ENCODE peak calls at places on chromosomes 7 and 10, in eight cellular contexts. One of them, this sample, is unnamed. For H3K27me3, the result is how much of the 10 kb centered on the place peaks cover.

GRCh38 chr7:143849785-143850479 is 52.0 kb downstream of the TCAF1 start:
- DNase-seq in colonic mucosa: no peak
- DNase-seq in spleen: peak
- DNase-seq in psoas muscle: no peak
- DNase-seq in lower lobe of right lung: no peak
- DNase-seq in pancreas: no peak
- DNase-seq in SK-N-SH: no peak
- DNase-seq in PC-9: no peak
- DNase-seq in this sample: no peak

GRCh38 chr10:33653584-33654367 is 319.3 kb upstream of the NRP1 start:
- DNase-seq in PC-9: peak
- DNase-seq in pancreas: no peak
- DNase-seq in colonic mucosa: no peak
- DNase-seq in psoas muscle: no peak
- DNase-seq in SK-N-SH: no peak
- DNase-seq in lower lobe of right lung: no peak
- DNase-seq in spleen: no peak
- DNase-seq in this sample: no peak

GRCh38 chr10:2938869-2939268 is 128.5 kb upstream of the PFKP start:
- DNase-seq in colonic mucosa: no peak
- DNase-seq in psoas muscle: no peak
- DNase-seq in lower lobe of right lung: no peak
- DNase-seq in PC-9: no peak
- DNase-seq in pancreas: no peak
- DNase-seq in spleen: no peak
- DNase-seq in SK-N-SH: no peak
- DNase-seq in this sample: no peak

GRCh38 chr10:48399056-48399541 is 92.6 kb downstream of the MAPK8 start:
- DNase-seq in spleen: no peak
- DNase-seq in psoas muscle: no peak
- DNase-seq in colonic mucosa: no peak
- DNase-seq in SK-N-SH: no peak
- DNase-seq in lower lobe of right lung: no peak
- DNase-seq in pancreas: no peak
- DNase-seq in PC-9: no peak
- DNase-seq in this sample: no peak

GRCh38 chr7:47326220-47326619 is 255.7 kb downstream of the TNS3 start:
- DNase-seq in SK-N-SH: no peak
- DNase-seq in PC-9: no peak
- DNase-seq in colonic mucosa: no peak
- DNase-seq in lower lobe of right lung: no peak
- DNase-seq in spleen: no peak
- DNase-seq in pancreas: no peak
- DNase-seq in psoas muscle: no peak
- DNase-seq in this sample: no peak

GRCh38 chr10:132509506-132510173 is 27.9 kb upstream of the INPP5A start:
- DNase-seq in SK-N-SH: peak
- DNase-seq in psoas muscle: peak
- DNase-seq in colonic mucosa: no peak
- DNase-seq in lower lobe of right lung: no peak
- DNase-seq in spleen: peak
- DNase-seq in PC-9: no peak
- DNase-seq in pancreas: no peak
- DNase-seq in this sample: peak

GRCh38 chr10:6660460-6660859 is 80.4 kb upstream of the PRKCQ start:
- DNase-seq in lower lobe of right lung: no peak
- DNase-seq in colonic mucosa: no peak
- DNase-seq in PC-9: no peak
- DNase-seq in psoas muscle: no peak
- DNase-seq in spleen: no peak
- DNase-seq in SK-N-SH: no peak
- DNase-seq in pancreas: no peak
- DNase-seq in this sample: no peak

GRCh38 chr7:46058424-46058823 is 137.4 kb upstream of the IGFBP3 start:
- DNase-seq in lower lobe of right lung: no peak
- DNase-seq in PC-9: no peak
- DNase-seq in colonic mucosa: no peak
- DNase-seq in SK-N-SH: no peak
- DNase-seq in spleen: no peak
- DNase-seq in psoas muscle: no peak
- DNase-seq in pancreas: no peak
- DNase-seq in this sample: no peak

GRCh38 chr7:114976666-114977065 is 54.8 kb downstream of the MDFIC start:
- DNase-seq in lower lobe of right lung: no peak
- DNase-seq in PC-9: no peak
- DNase-seq in spleen: no peak
- DNase-seq in psoas muscle: no peak
- DNase-seq in colonic mucosa: no peak
- DNase-seq in pancreas: no peak
- DNase-seq in SK-N-SH: no peak
- DNase-seq in this sample: no peak

GRCh38 chr7:90666186-90666585 is 70.1 kb downstream of the CDK14 start:
- DNase-seq in SK-N-SH: no peak
- DNase-seq in lower lobe of right lung: peak
- DNase-seq in pancreas: no peak
- DNase-seq in psoas muscle: no peak
- DNase-seq in PC-9: no peak
- DNase-seq in colonic mucosa: no peak
- DNase-seq in spleen: no peak
- DNase-seq in this sample: peak

GRCh38 chr10:49184642-49185111 is 3.5 kb downstream of the TMEM273 start:
- DNase-seq in PC-9: no peak
- DNase-seq in spleen: no peak
- DNase-seq in pancreas: no peak
- DNase-seq in SK-N-SH: no peak
- DNase-seq in colonic mucosa: peak
- DNase-seq in psoas muscle: no peak
- DNase-seq in lower lobe of right lung: no peak
- DNase-seq in this sample: no peak

GRCh38 chr7:128781126-128781525 is 5.5 kb upstream of the OPN1SW start:
- DNase-seq in spleen: no peak
- DNase-seq in colonic mucosa: no peak
- DNase-seq in pancreas: no peak
- DNase-seq in SK-N-SH: no peak
- DNase-seq in lower lobe of right lung: no peak
- DNase-seq in PC-9: no peak
- DNase-seq in psoas muscle: peak
- DNase-seq in this sample: peak

GRCh38 chr10:102241444-102242117 is at the start of gene PITX3:
- DNase-seq in spleen: peak
- DNase-seq in lower lobe of right lung: peak
- DNase-seq in psoas muscle: peak
- DNase-seq in PC-9: peak
- DNase-seq in colonic mucosa: peak
- DNase-seq in pancreas: peak
- DNase-seq in SK-N-SH: peak
- DNase-seq in this sample: peak

GRCh38 chr7:54995631-54996340 is 23.0 kb upstream of the EGFR start:
- DNase-seq in spleen: no peak
- DNase-seq in SK-N-SH: no peak
- DNase-seq in lower lobe of right lung: no peak
- DNase-seq in psoas muscle: no peak
- DNase-seq in pancreas: no peak
- DNase-seq in PC-9: peak
- DNase-seq in colonic mucosa: peak
- DNase-seq in this sample: no peak

GRCh38 chr10:77737608-77738007 is 100.0 kb upstream of the KCNMA1 start:
- DNase-seq in lower lobe of right lung: no peak
- DNase-seq in psoas muscle: no peak
- DNase-seq in spleen: no peak
- DNase-seq in PC-9: no peak
- DNase-seq in pancreas: no peak
- DNase-seq in SK-N-SH: no peak
- DNase-seq in colonic mucosa: no peak
- DNase-seq in this sample: no peak

GRCh38 chr7:95581446-95581845 is 14.9 kb downstream of the PDK4 start:
- DNase-seq in psoas muscle: no peak
- DNase-seq in colonic mucosa: no peak
- DNase-seq in PC-9: no peak
- DNase-seq in pancreas: no peak
- DNase-seq in lower lobe of right lung: no peak
- DNase-seq in SK-N-SH: no peak
- DNase-seq in spleen: no peak
- DNase-seq in this sample: no peak

GRCh38 chr7:55438765-55439525 is 73.8 kb downstream of the LANCL2 start:
- DNase-seq in lower lobe of right lung: no peak
- DNase-seq in PC-9: peak
- DNase-seq in pancreas: no peak
- DNase-seq in psoas muscle: peak
- DNase-seq in spleen: no peak
- DNase-seq in SK-N-SH: peak
- DNase-seq in colonic mucosa: peak
- DNase-seq in this sample: no peak

GRCh38 chr7:26153823-26154783 is 2.1 kb downstream of the NFE2L3 start:
- DNase-seq in lower lobe of right lung: no peak
- DNase-seq in pancreas: no peak
- DNase-seq in colonic mucosa: peak
- DNase-seq in spleen: no peak
- DNase-seq in PC-9: peak
- DNase-seq in psoas muscle: no peak
- DNase-seq in SK-N-SH: no peak
- DNase-seq in this sample: no peak

GRCh38 chr7:69871213-69871885 is 273.1 kb downstream of the AUTS2 start:
- DNase-seq in colonic mucosa: no peak
- DNase-seq in lower lobe of right lung: no peak
- DNase-seq in spleen: no peak
- DNase-seq in pancreas: no peak
- DNase-seq in PC-9: no peak
- DNase-seq in psoas muscle: no peak
- DNase-seq in SK-N-SH: peak
- DNase-seq in this sample: no peak

GRCh38 chr10:62048473-62048872 is 147.0 kb downstream of the ARID5B start:
- DNase-seq in psoas muscle: no peak
- DNase-seq in colonic mucosa: no peak
- DNase-seq in PC-9: no peak
- DNase-seq in spleen: no peak
- DNase-seq in pancreas: no peak
- DNase-seq in SK-N-SH: no peak
- DNase-seq in lower lobe of right lung: no peak
- DNase-seq in this sample: no peak
- H3K4me3 ChIP-seq in psoas muscle: peak
- H3K4me3 ChIP-seq in colonic mucosa: peak
- H3K4me3 ChIP-seq in PC-9: peak
- H3K4me3 ChIP-seq in spleen: peak
- H3K4me3 ChIP-seq in pancreas: no peak
- H3K4me3 ChIP-seq in SK-N-SH: no peak
- H3K4me3 ChIP-seq in lower lobe of right lung: peak
- H3K4me3 ChIP-seq in this sample: peak

DNA sequence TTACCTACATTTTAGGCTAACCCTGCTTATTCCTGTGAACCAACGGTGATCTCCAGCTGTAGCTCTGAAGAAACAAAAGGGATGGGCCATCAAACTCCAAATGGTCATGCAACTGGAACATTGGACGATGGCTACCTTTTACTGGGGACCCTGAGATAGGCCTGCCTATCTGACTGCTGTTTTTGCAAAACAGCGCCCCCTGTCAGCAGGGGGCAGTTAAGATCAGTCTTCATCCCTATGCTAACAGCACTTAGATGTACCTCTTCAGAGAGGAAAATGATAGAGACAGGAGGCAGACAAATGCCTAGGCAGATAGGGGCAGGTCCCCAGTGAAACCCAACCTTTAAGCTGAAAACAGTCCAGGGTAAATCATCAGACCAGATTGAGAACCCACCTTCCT is 1085.4 kb upstream of the SORCS1 start:
- DNase-seq in PC-9: no peak
- DNase-seq in psoas muscle: no peak
- DNase-seq in spleen: no peak
- DNase-seq in lower lobe of right lung: no peak
- DNase-seq in SK-N-SH: no peak
- DNase-seq in colonic mucosa: no peak
- DNase-seq in pancreas: no peak
- DNase-seq in this sample: no peak
- TF ChIP-seq CTCF in PC-9: peak
- TF ChIP-seq CTCF in psoas muscle: no peak
- TF ChIP-seq CTCF in spleen: no peak
- TF ChIP-seq CTCF in lower lobe of right lung: no peak
- TF ChIP-seq CTCF in SK-N-SH: peak
- TF ChIP-seq CTCF in colonic mucosa: no peak
- TF ChIP-seq CTCF in pancreas: no peak
- TF ChIP-seq CTCF in this sample: no peak

GRCh38 chr7:29806793-29807178 is 478 bp downstream of the WIPF3 start:
- DNase-seq in SK-N-SH: peak
- DNase-seq in colonic mucosa: no peak
- DNase-seq in lower lobe of right lung: no peak
- DNase-seq in spleen: no peak
- DNase-seq in pancreas: peak
- DNase-seq in PC-9: no peak
- DNase-seq in psoas muscle: no peak
- DNase-seq in this sample: no peak

GRCh38 chr7:29806131-29806792 is at the start of gene WIPF3:
- DNase-seq in colonic mucosa: peak
- DNase-seq in PC-9: no peak
- DNase-seq in spleen: no peak
- DNase-seq in psoas muscle: peak
- DNase-seq in lower lobe of right lung: peak
- DNase-seq in pancreas: peak
- DNase-seq in SK-N-SH: peak
- DNase-seq in this sample: no peak

GRCh38 chr7:29805031-29805430 is 1.3 kb upstream of the WIPF3 start:
- DNase-seq in colonic mucosa: no peak
- DNase-seq in spleen: no peak
- DNase-seq in PC-9: no peak
- DNase-seq in SK-N-SH: no peak
- DNase-seq in lower lobe of right lung: no peak
- DNase-seq in psoas muscle: no peak
- DNase-seq in pancreas: no peak
- DNase-seq in this sample: no peak

GRCh38 chr7:29808075-29808786 is 1.9 kb downstream of the WIPF3 start:
- DNase-seq in psoas muscle: no peak
- DNase-seq in lower lobe of right lung: no peak
- DNase-seq in pancreas: no peak
- DNase-seq in SK-N-SH: no peak
- DNase-seq in colonic mucosa: no peak
- DNase-seq in PC-9: no peak
- DNase-seq in spleen: no peak
- DNase-seq in this sample: no peak

GRCh38 chr7:29807179-29807841 is 1.0 kb downstream of the WIPF3 start:
- DNase-seq in colonic mucosa: peak
- DNase-seq in spleen: no peak
- DNase-seq in lower lobe of right lung: no peak
- DNase-seq in PC-9: no peak
- DNase-seq in psoas muscle: peak
- DNase-seq in SK-N-SH: peak
- DNase-seq in pancreas: peak
- DNase-seq in this sample: no peak
- H3K27me3 ChIP-seq in colonic mucosa: under half
- H3K27me3 ChIP-seq in spleen: under half
- H3K27me3 ChIP-seq in lower lobe of right lung: half or more
- H3K27me3 ChIP-seq in PC-9: under half
- H3K27me3 ChIP-seq in psoas muscle: under half
- H3K27me3 ChIP-seq in SK-N-SH: half or more
- H3K27me3 ChIP-seq in pancreas: under half
- H3K27me3 ChIP-seq in this sample: under half

GRCh38 chr7:141072548-141073172 is 1.2 kb upstream of the TMEM178B start:
- DNase-seq in lower lobe of right lung: no peak
- DNase-seq in spleen: no peak
- DNase-seq in pancreas: no peak
- DNase-seq in psoas muscle: peak
- DNase-seq in colonic mucosa: no peak
- DNase-seq in PC-9: no peak
- DNase-seq in SK-N-SH: peak
- DNase-seq in this sample: peak
- H3K4me3 ChIP-seq in lower lobe of right lung: peak
- H3K4me3 ChIP-seq in spleen: peak
- H3K4me3 ChIP-seq in pancreas: peak
- H3K4me3 ChIP-seq in psoas muscle: peak
- H3K4me3 ChIP-seq in colonic mucosa: peak
- H3K4me3 ChIP-seq in PC-9: no peak
- H3K4me3 ChIP-seq in SK-N-SH: peak
- H3K4me3 ChIP-seq in this sample: peak